ENCODE peak calls at places on chromosomes 7 and 10, in nine cellular contexts. D, H, C, P, R, Y, S, Z and X are unnamed samples.

GRCh38 chr10:114184276-114184675 is 5.1 kb downstream of the TDRD1 start:
- DNase-seq in D (no peak), H (no peak), C (no peak), P (no peak), R (no peak), Y (no peak), S (no peak), Z (no peak), X (no peak)

GRCh38 chr7:19663816-19664531 is 44.9 kb downstream of the POLR1F start:
- DNase-seq in D (no peak), H (no peak), C (no peak), P (no peak), R (no peak), Y (no peak), S (no peak), Z (no peak), X (peak; percentile 43)

GRCh38 chr10:77428776-77429395 is 208.7 kb downstream of the KCNMA1 start:
- DNase-seq in D (peak; percentile 48), H (no peak), C (no peak), P (peak; percentile 8), R (no peak), Y (no peak), S (no peak), Z (peak; percentile 76), X (peak; percentile 31)

GRCh38 chr7:28355553-28356319 is 56.6 kb upstream of the CREB5 start:
- DNase-seq in D (no peak), H (no peak), C (no peak), P (no peak), R (no peak), Y (no peak), S (no peak), Z (no peak), X (no peak)

GRCh38 chr7:44063894-44064651 is 1.3 kb downstream of the PGAM2 start:
- DNase-seq in D (no peak), H (peak; percentile 47), C (no peak), P (no peak), R (no peak), Y (no peak), S (peak; percentile 47), Z (no peak), X (no peak)

GRCh38 chr10:42149027-42149700 is 489.2 kb downstream of the ZNF33B start:
- DNase-seq in D (no peak), H (peak; percentile 46), C (no peak), P (no peak), R (no peak), Y (no peak), S (no peak), Z (no peak), X (no peak)

GRCh38 chr10:102302611-102303010 is 57.3 kb downstream of the GBF1 start:
- DNase-seq in D (no peak), H (no peak), C (no peak), P (no peak), R (no peak), Y (no peak), S (no peak), Z (no peak), X (no peak)

GRCh38 chr7:64997927-64998391 is 7.1 kb upstream of the ZNF117 start:
- DNase-seq in D (peak; percentile 75), H (no peak), C (no peak), P (no peak), R (no peak), Y (no peak), S (peak; percentile 19), Z (no peak), X (no peak)

GRCh38 chr7:75631711-75632110 is 107.0 kb downstream of the HIP1 start:
- DNase-seq in D (no peak), H (no peak), C (no peak), P (no peak), R (no peak), Y (no peak), S (no peak), Z (no peak), X (peak; percentile 94)

GRCh38 chr10:47323087-47323486 is 833 bp downstream of the GDF2 start:
- DNase-seq in D (no peak), H (no peak), C (no peak), P (no peak), R (no peak), Y (no peak), S (no peak), Z (no peak), X (no peak)

GRCh38 chr7:135673360-135673706 is 11.0 kb downstream of the STMP1 start:
- DNase-seq in D (no peak), H (no peak), C (no peak), P (no peak), R (peak; percentile 64), Y (no peak), S (no peak), Z (no peak), X (no peak)

GRCh38 chr10:26738354-26738753 is 40.9 kb downstream of the PDSS1 start:
- DNase-seq in D (no peak), H (no peak), C (no peak), P (peak; percentile 12), R (no peak), Y (no peak), S (no peak), Z (no peak), X (no peak)

DNA sequence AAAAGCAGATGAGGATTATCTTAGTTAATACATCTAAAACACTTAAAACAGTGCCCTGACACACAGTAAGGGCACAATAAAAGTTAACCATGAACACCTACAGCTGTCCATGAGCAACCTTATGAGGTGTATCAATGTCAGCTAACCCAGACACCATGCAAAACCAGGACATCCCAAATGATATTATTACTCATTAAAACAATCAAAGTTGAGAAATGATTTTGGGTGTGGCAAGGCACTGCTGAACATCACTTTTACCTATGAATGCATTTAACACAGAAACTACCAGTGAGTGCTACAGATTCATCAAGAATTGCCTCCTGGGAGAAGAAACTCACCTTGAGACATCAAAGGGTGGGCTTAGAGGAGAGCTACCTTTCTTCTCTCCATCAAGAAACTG is 18.3 kb downstream of the IRF5 start:
- DNase-seq in D (no peak), H (no peak), C (no peak), P (no peak), R (no peak), Y (no peak), S (no peak), Z (no peak), X (no peak)
- H3K4me3 ChIP-seq in D (no peak overlapping the region), H (no peak overlapping the region), C (no peak overlapping the region), P (no peak overlapping the region), R (no peak overlapping the region), Y (no peak overlapping the region), S (no peak overlapping the region), Z (no peak overlapping the region), X (no peak overlapping the region)

DNA sequence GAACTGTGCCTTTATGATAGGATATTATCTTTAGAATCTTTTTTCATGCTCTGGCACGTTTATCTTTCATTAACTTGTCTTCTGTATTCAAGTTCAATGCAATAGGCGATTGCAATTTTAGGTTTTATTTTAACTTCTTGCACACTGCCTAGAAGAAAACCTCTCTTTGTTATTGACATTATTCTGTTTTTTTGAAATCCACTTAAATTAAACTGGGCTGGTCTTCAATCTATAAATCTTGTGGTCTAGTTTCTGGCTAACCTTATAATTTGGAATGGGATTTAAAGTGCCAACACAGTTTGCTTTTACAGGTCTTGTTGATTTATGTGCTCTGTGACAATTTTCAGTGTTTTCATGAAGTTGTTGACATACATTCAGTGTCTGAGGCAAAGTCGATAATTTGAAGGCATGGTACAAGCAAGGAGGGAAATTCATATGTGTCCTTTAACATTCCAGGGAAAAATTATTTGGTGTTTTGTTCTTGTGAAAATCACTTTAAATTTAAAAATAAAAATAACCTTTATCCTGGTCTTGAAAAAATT is 240.9 kb downstream of the KIAA1217 start:
- DNase-seq in D (no peak), H (no peak), C (no peak), P (no peak), R (no peak), Y (no peak), S (no peak), Z (no peak), X (no peak)
- TF ChIP-seq CTCF in D (no peak), H (no peak), C (no peak), P (no peak), R (no peak), Y (no peak), S (no peak), Z (no peak), X (no peak)

DNA sequence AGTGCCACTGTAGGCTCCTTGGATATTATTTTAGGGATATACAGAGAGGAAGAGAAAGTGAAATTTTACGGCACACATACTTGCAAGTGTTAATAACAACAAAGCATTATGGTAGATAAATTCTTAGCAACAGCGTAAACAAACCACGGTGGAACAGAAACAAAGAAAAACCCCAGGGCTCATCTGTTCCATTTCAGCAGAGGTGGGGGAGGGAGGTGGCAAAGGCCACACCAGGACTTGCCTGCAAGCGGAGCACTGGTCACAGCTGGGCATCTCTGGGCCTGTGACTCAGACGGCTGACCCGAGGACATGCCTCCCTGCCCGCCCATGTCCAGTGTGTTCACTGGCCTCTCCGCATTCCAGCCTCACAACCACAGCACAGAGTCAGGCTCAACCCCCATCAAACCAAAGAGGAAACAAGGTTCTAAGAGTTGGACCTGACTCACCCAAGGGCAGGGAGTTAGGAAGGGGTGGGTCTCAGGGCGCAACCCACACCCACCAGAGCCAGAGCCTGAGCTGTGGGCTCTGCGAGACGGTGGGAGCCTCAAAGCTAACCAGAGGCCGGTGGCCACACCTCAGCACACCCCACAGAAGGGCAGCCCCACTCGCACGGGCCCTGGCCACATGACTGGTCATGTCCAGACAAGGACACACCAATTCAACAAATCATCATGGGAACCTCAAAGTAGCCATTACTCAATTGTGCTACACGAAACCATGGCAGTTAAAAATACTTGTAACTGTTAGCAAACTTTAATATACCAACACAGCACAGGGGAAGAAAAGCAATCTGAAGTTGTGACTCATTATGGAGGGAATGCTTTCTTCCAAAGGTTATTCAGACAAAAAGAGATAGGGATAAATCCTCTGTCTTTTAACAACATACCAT is 10.7 kb downstream of the ESYT2 start:
- DNase-seq in D (peak; percentile 72), H (peak; percentile 92), C (peak; percentile 22), P (peak; percentile 91), R (peak; percentile 98), Y (peak; percentile 75), S (peak; percentile 86), Z (peak; percentile 78), X (peak; percentile 94)
- TF ChIP-seq POLR2A in D (no peak), H (no peak), C (peak; percentile 46), P (peak; percentile 79), R (peak; percentile 69), Y (no peak), S (no peak), Z (no peak), X (peak; percentile 20)

GRCh38 chr7:1321411-1322239 is 89.0 kb downstream of the UNCX start:
- DNase-seq in D (no peak), H (peak; percentile 15), C (no peak), P (no peak), R (no peak), Y (no peak), S (no peak), Z (no peak), X (peak; percentile 45)

GRCh38 chr7:1320616-1321289 is 88.1 kb downstream of the UNCX start:
- DNase-seq in D (no peak), H (peak; percentile 26), C (no peak), P (no peak), R (no peak), Y (no peak), S (no peak), Z (no peak), X (no peak)

GRCh38 chr7:1317654-1318450 is 85.2 kb downstream of the UNCX start:
- DNase-seq in D (no peak), H (peak; percentile 34), C (no peak), P (no peak), R (no peak), Y (no peak), S (no peak), Z (no peak), X (no peak)

GRCh38 chr7:1316086-1316485 is 83.4 kb downstream of the UNCX start:
- DNase-seq in D (no peak), H (peak; percentile 22), C (no peak), P (no peak), R (no peak), Y (no peak), S (no peak), Z (no peak), X (no peak)

GRCh38 chr7:1318661-1319060 is 86.0 kb downstream of the UNCX start:
- DNase-seq in D (no peak), H (peak; percentile 16), C (no peak), P (no peak), R (no peak), Y (no peak), S (no peak), Z (no peak), X (no peak)
- H3K4me3 ChIP-seq in D (no peak overlapping the region), H (no peak overlapping the region), C (no peak overlapping the region), P (no peak overlapping the region), R (no peak overlapping the region), Y (no peak overlapping the region), S (no peak overlapping the region), Z (no peak overlapping the region), X (no peak overlapping the region)